ENCODE peak calls at places on chromosomes 16 and 17, in ten cellular contexts. B, N, G, U, W, X, R, Y, T and M are unnamed samples.

GRCh38 chr17:39699818-39700147 is at the start of gene ERBB2:
- DNase-seq in B (peak; percentile 40), N (no peak), G (peak; percentile 92), U (peak; percentile 88), W (no peak), X (no peak), R (peak; percentile 65), Y (no peak), T (peak; percentile 68), M (peak; percentile 12)

GRCh38 chr17:76927577-76927976 is 59.4 kb downstream of the MGAT5B start:
- DNase-seq in B (no peak), N (no peak), G (no peak), U (no peak), W (no peak), X (no peak), R (no peak), Y (no peak), T (no peak), M (no peak)

GRCh38 chr16:57384248-57385070 is 12.2 kb downstream of the CX3CL1 start:
- DNase-seq in B (no peak), N (no peak), G (no peak), U (no peak), W (no peak), X (no peak), R (no peak), Y (no peak), T (no peak), M (no peak)

GRCh38 chr16:6157806-6158205 is 1060.2 kb upstream of the EEF2KMT start:
- DNase-seq in B (no peak), N (no peak), G (no peak), U (no peak), W (no peak), X (no peak), R (no peak), Y (no peak), T (no peak), M (no peak)

GRCh38 chr17:50105811-50106210 is 10.7 kb downstream of the PDK2 start:
- DNase-seq in B (no peak), N (no peak), G (no peak), U (no peak), W (no peak), X (no peak), R (no peak), Y (no peak), T (no peak), M (no peak)

GRCh38 chr16:57730771-57731730 is 4.5 kb upstream of the KATNB1 start:
- DNase-seq in B (no peak), N (no peak), G (no peak), U (no peak), W (no peak), X (no peak), R (no peak), Y (no peak), T (no peak), M (no peak)

GRCh38 chr16:84332975-84333684 is 35.2 kb upstream of the ATP2C2 start:
- DNase-seq in B (no peak), N (no peak), G (no peak), U (peak; percentile 57), W (no peak), X (no peak), R (no peak), Y (no peak), T (no peak), M (no peak)

GRCh38 chr16:67936876-67937605 is 391 bp upstream of the PSMB10 start:
- DNase-seq in B (no peak), N (peak; percentile 84), G (no peak), U (no peak), W (no peak), X (peak; percentile 55), R (peak; percentile 53), Y (no peak), T (no peak), M (no peak)

GRCh38 chr16:12750554-12750918 is 53.2 kb downstream of the CPPED1 start:
- DNase-seq in B (no peak), N (no peak), G (no peak), U (no peak), W (no peak), X (no peak), R (no peak), Y (no peak), T (no peak), M (no peak)

GRCh38 chr16:49602201-49603041 is 228.8 kb downstream of the C16orf78 start:
- DNase-seq in B (no peak), N (no peak), G (no peak), U (peak; percentile 33), W (no peak), X (no peak), R (no peak), Y (no peak), T (no peak), M (no peak)

GRCh38 chr16:77782694-77783093 is 5.7 kb upstream of the VAT1L start:
- DNase-seq in B (no peak), N (no peak), G (peak; percentile 9), U (no peak), W (no peak), X (no peak), R (no peak), Y (no peak), T (no peak), M (peak; percentile 44)